ENCODE peak calls at places on chromosomes 6 and 20, in eight cellular contexts. One of them, this sample, is unnamed.

GRCh38 chr6:130931683-130932082 is 104.5 kb downstream of the SMLR1 start:
- DNase-seq in IMR-90: no peak
- DNase-seq in right cardiac atrium: no peak
- DNase-seq in aorta: no peak
- DNase-seq in astrocyte of the spinal cord: no peak
- DNase-seq in GM12865: no peak
- DNase-seq in H7: no peak
- DNase-seq in heart left ventricle: no peak
- DNase-seq in this sample: no peak

GRCh38 chr6:105642708-105643107 is 239.8 kb upstream of the PREP start:
- DNase-seq in astrocyte of the spinal cord: peak; percentile 7
- DNase-seq in right cardiac atrium: no peak
- DNase-seq in aorta: no peak
- DNase-seq in GM12865: no peak
- DNase-seq in heart left ventricle: no peak
- DNase-seq in IMR-90: peak; percentile 33
- DNase-seq in H7: no peak
- DNase-seq in this sample: peak; percentile 95

GRCh38 chr6:36590237-36590636 is 3.9 kb upstream of the SRSF3 start:
- DNase-seq in H7: peak; percentile 35
- DNase-seq in IMR-90: peak; percentile 86
- DNase-seq in GM12865: no peak
- DNase-seq in right cardiac atrium: no peak
- DNase-seq in aorta: no peak
- DNase-seq in astrocyte of the spinal cord: peak; percentile 75
- DNase-seq in heart left ventricle: no peak
- DNase-seq in this sample: peak; percentile 91

GRCh38 chr6:35589904-35590303 is 77.2 kb upstream of the TULP1 start:
- DNase-seq in H7: no peak
- DNase-seq in IMR-90: no peak
- DNase-seq in heart left ventricle: no peak
- DNase-seq in aorta: no peak
- DNase-seq in right cardiac atrium: no peak
- DNase-seq in GM12865: no peak
- DNase-seq in astrocyte of the spinal cord: no peak
- DNase-seq in this sample: no peak

GRCh38 chr6:20706293-20707165 is 172.3 kb downstream of the CDKAL1 start:
- DNase-seq in right cardiac atrium: no peak
- DNase-seq in astrocyte of the spinal cord: peak; percentile 52
- DNase-seq in H7: no peak
- DNase-seq in heart left ventricle: no peak
- DNase-seq in IMR-90: peak; percentile 73
- DNase-seq in aorta: no peak
- DNase-seq in GM12865: no peak
- DNase-seq in this sample: peak; percentile 51

GRCh38 chr6:72787521-72788031 is 165.7 kb downstream of the KCNQ5 start:
- DNase-seq in heart left ventricle: no peak
- DNase-seq in H7: peak; percentile 17
- DNase-seq in GM12865: no peak
- DNase-seq in right cardiac atrium: peak; percentile 15
- DNase-seq in astrocyte of the spinal cord: peak; percentile 69
- DNase-seq in IMR-90: peak; percentile 78
- DNase-seq in aorta: no peak
- DNase-seq in this sample: peak; percentile 99

GRCh38 chr6:158715330-158716311 is 65.8 kb downstream of the SYTL3 start:
- DNase-seq in IMR-90: no peak
- DNase-seq in GM12865: peak; percentile 83
- DNase-seq in H7: peak; percentile 35
- DNase-seq in right cardiac atrium: peak; percentile 49
- DNase-seq in heart left ventricle: no peak
- DNase-seq in aorta: peak; percentile 59
- DNase-seq in astrocyte of the spinal cord: no peak
- DNase-seq in this sample: no peak

GRCh38 chr6:107786179-107786578 is 37.9 kb downstream of the SCML4 start:
- DNase-seq in heart left ventricle: no peak
- DNase-seq in GM12865: no peak
- DNase-seq in IMR-90: no peak
- DNase-seq in right cardiac atrium: no peak
- DNase-seq in astrocyte of the spinal cord: no peak
- DNase-seq in H7: no peak
- DNase-seq in aorta: no peak
- DNase-seq in this sample: no peak

GRCh38 chr6:142014515-142014914 is 118.2 kb upstream of the GJE1 start:
- DNase-seq in heart left ventricle: no peak
- DNase-seq in H7: no peak
- DNase-seq in IMR-90: peak; percentile 93
- DNase-seq in aorta: peak; percentile 36
- DNase-seq in astrocyte of the spinal cord: peak; percentile 89
- DNase-seq in right cardiac atrium: no peak
- DNase-seq in GM12865: no peak
- DNase-seq in this sample: peak; percentile 91

GRCh38 chr6:68045193-68045592 is 589.9 kb upstream of the ADGRB3 start:
- DNase-seq in right cardiac atrium: no peak
- DNase-seq in heart left ventricle: no peak
- DNase-seq in aorta: no peak
- DNase-seq in IMR-90: no peak
- DNase-seq in astrocyte of the spinal cord: no peak
- DNase-seq in H7: no peak
- DNase-seq in GM12865: no peak
- DNase-seq in this sample: no peak

GRCh38 chr6:109854541-109855308 is 123.4 kb upstream of the GPR6 start:
- DNase-seq in astrocyte of the spinal cord: no peak
- DNase-seq in heart left ventricle: no peak
- DNase-seq in right cardiac atrium: no peak
- DNase-seq in GM12865: no peak
- DNase-seq in IMR-90: no peak
- DNase-seq in H7: peak; percentile 55
- DNase-seq in aorta: no peak
- DNase-seq in this sample: no peak

GRCh38 chr20:51021067-51022025 is 1.6 kb downstream of the KCNG1 start:
- DNase-seq in astrocyte of the spinal cord: peak; percentile 48
- DNase-seq in right cardiac atrium: no peak
- DNase-seq in GM12865: no peak
- DNase-seq in heart left ventricle: no peak
- DNase-seq in H7: peak; percentile 72
- DNase-seq in aorta: no peak
- DNase-seq in IMR-90: peak; percentile 61
- DNase-seq in this sample: peak; percentile 57

GRCh38 chr20:51023617-51024155 is 779 bp upstream of the KCNG1 start:
- DNase-seq in astrocyte of the spinal cord: no peak
- DNase-seq in right cardiac atrium: no peak
- DNase-seq in heart left ventricle: no peak
- DNase-seq in IMR-90: no peak
- DNase-seq in GM12865: no peak
- DNase-seq in aorta: no peak
- DNase-seq in H7: peak; percentile 71
- DNase-seq in this sample: no peak

GRCh38 chr20:51022803-51023616 is at the start of gene KCNG1:
- DNase-seq in H7: peak; percentile 97
- DNase-seq in aorta: peak; percentile 68
- DNase-seq in astrocyte of the spinal cord: peak; percentile 79
- DNase-seq in heart left ventricle: peak; percentile 58
- DNase-seq in right cardiac atrium: peak; percentile 79
- DNase-seq in GM12865: no peak
- DNase-seq in IMR-90: peak; percentile 75
- DNase-seq in this sample: peak; percentile 82

GRCh38 chr20:51020657-51021056 is 2.2 kb downstream of the KCNG1 start:
- DNase-seq in IMR-90: no peak
- DNase-seq in right cardiac atrium: no peak
- DNase-seq in heart left ventricle: no peak
- DNase-seq in GM12865: no peak
- DNase-seq in astrocyte of the spinal cord: no peak
- DNase-seq in H7: peak; percentile 63
- DNase-seq in aorta: no peak
- DNase-seq in this sample: no peak

GRCh38 chr20:51022227-51022802 is 592 bp downstream of the KCNG1 start:
- DNase-seq in aorta: no peak
- DNase-seq in IMR-90: no peak
- DNase-seq in astrocyte of the spinal cord: no peak
- DNase-seq in heart left ventricle: no peak
- DNase-seq in GM12865: no peak
- DNase-seq in H7: peak; percentile 79
- DNase-seq in right cardiac atrium: no peak
- DNase-seq in this sample: no peak
- H3K4me3 ChIP-seq in aorta: no peak overlapping the region
- H3K4me3 ChIP-seq in IMR-90: peak overlapping the region; percentile 76
- H3K4me3 ChIP-seq in astrocyte of the spinal cord: peak overlapping the region; percentile 78
- H3K4me3 ChIP-seq in heart left ventricle: peak overlapping the region; percentile 57
- H3K4me3 ChIP-seq in GM12865: no peak overlapping the region
- H3K4me3 ChIP-seq in H7: peak overlapping the region; percentile 89
- H3K4me3 ChIP-seq in right cardiac atrium: peak overlapping the region; percentile 34
- H3K4me3 ChIP-seq in this sample: peak overlapping the region; percentile 56

DNA sequence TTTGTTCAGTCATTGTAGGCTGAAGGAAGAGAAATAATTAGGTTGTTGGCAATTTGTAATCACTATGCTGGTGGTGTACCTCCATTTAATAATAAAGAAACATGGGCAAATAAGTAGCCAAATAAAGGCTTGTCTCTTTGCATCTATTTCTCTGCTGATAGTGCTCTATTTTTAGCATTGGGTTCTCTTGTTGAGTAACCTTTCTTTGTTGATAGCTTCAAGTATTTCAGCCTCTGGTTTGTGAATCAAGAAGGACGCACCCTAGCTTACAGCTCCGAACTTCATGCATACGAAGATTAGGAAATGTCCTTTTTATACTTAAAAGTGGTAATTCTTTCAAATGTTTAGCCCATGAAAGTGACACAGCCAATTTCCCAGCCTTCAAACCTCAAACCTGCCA is 2.6 kb downstream of the PPP1R14C start:
- DNase-seq in right cardiac atrium: no peak
- DNase-seq in GM12865: no peak
- DNase-seq in IMR-90: no peak
- DNase-seq in astrocyte of the spinal cord: no peak
- DNase-seq in aorta: no peak
- DNase-seq in H7: no peak
- DNase-seq in heart left ventricle: no peak
- DNase-seq in this sample: peak; percentile 61
- H3K4me3 ChIP-seq in right cardiac atrium: peak overlapping the region; percentile 80
- H3K4me3 ChIP-seq in GM12865: no peak overlapping the region
- H3K4me3 ChIP-seq in IMR-90: no peak overlapping the region
- H3K4me3 ChIP-seq in astrocyte of the spinal cord: no peak overlapping the region
- H3K4me3 ChIP-seq in aorta: no peak overlapping the region
- H3K4me3 ChIP-seq in H7: no peak overlapping the region
- H3K4me3 ChIP-seq in heart left ventricle: peak overlapping the region; percentile 74
- H3K4me3 ChIP-seq in this sample: peak overlapping the region; percentile 88

GRCh38 chr6:138569970-138570715 is 70.8 kb upstream of the NHSL1 start:
- DNase-seq in heart left ventricle: no peak
- DNase-seq in GM12865: no peak
- DNase-seq in aorta: no peak
- DNase-seq in IMR-90: peak; percentile 48
- DNase-seq in astrocyte of the spinal cord: peak; percentile 62
- DNase-seq in right cardiac atrium: no peak
- DNase-seq in H7: no peak
- DNase-seq in this sample: no peak
- H3K4me3 ChIP-seq in heart left ventricle: peak overlapping the region; percentile 61
- H3K4me3 ChIP-seq in GM12865: no peak overlapping the region
- H3K4me3 ChIP-seq in aorta: peak overlapping the region; percentile 36
- H3K4me3 ChIP-seq in IMR-90: peak overlapping the region; percentile 8
- H3K4me3 ChIP-seq in astrocyte of the spinal cord: peak overlapping the region; percentile 53
- H3K4me3 ChIP-seq in right cardiac atrium: peak overlapping the region; percentile 84
- H3K4me3 ChIP-seq in H7: no peak overlapping the region
- H3K4me3 ChIP-seq in this sample: no peak overlapping the region

DNA sequence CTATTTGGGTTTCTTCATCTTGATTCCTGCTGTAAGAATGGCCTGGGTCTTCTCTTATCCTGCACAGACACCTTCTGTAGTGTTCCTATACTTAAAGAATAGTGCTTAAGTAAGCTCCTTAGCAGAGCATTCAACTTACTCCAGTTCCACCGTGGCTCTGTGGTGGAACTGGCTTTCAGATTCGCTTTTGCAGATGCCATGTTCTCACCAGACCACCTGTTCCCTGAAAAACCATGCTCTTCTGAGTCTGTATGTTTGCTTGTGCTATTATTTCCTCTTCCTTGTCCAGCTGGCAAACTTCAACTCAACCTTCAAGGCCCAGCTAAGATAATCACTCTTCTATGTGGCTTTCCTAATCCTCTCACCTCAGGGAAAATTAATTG is 4.9 kb downstream of the ELMO2 start:
- DNase-seq in heart left ventricle: no peak
- DNase-seq in GM12865: peak; percentile 64
- DNase-seq in H7: no peak
- DNase-seq in aorta: no peak
- DNase-seq in IMR-90: no peak
- DNase-seq in astrocyte of the spinal cord: no peak
- DNase-seq in right cardiac atrium: no peak
- DNase-seq in this sample: no peak
- H3K4me3 ChIP-seq in heart left ventricle: no peak overlapping the region
- H3K4me3 ChIP-seq in GM12865: no peak overlapping the region
- H3K4me3 ChIP-seq in H7: no peak overlapping the region
- H3K4me3 ChIP-seq in aorta: no peak overlapping the region
- H3K4me3 ChIP-seq in IMR-90: no peak overlapping the region
- H3K4me3 ChIP-seq in astrocyte of the spinal cord: no peak overlapping the region
- H3K4me3 ChIP-seq in right cardiac atrium: no peak overlapping the region
- H3K4me3 ChIP-seq in this sample: no peak overlapping the region

DNA sequence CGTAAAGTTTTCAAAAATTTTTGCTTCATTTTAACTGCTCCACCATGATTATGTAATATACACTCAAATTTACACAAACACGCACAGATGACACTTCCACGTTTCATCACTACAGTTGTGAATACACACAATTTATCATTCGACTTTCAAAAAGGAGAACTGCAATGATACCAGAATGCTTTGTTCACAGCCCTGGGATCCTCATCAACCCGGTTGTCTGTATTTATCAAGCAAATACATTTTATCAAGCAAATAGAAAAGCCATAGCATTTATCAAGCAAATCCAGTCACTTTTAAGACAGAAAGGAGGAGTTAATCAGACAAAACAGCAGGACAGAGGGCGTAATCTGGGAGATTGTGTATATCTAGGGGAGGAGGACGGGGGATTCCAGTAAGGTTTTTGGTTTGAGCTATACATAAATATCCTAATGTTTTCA is 20.3 kb upstream of the ABT1 start:
- DNase-seq in GM12865: no peak
- DNase-seq in IMR-90: no peak
- DNase-seq in right cardiac atrium: no peak
- DNase-seq in astrocyte of the spinal cord: no peak
- DNase-seq in aorta: no peak
- DNase-seq in heart left ventricle: no peak
- DNase-seq in H7: no peak
- DNase-seq in this sample: no peak
- H3K4me3 ChIP-seq in GM12865: peak overlapping the region; percentile 69
- H3K4me3 ChIP-seq in IMR-90: peak overlapping the region; percentile 6
- H3K4me3 ChIP-seq in right cardiac atrium: peak overlapping the region; percentile 53
- H3K4me3 ChIP-seq in astrocyte of the spinal cord: peak overlapping the region; percentile 56
- H3K4me3 ChIP-seq in aorta: no peak overlapping the region
- H3K4me3 ChIP-seq in heart left ventricle: peak overlapping the region; percentile 44
- H3K4me3 ChIP-seq in H7: peak overlapping the region; percentile 61
- H3K4me3 ChIP-seq in this sample: peak overlapping the region; percentile 48

GRCh38 chr6:52304917-52305316 is 20.4 kb upstream of the MCM3 start:
- DNase-seq in IMR-90: peak; percentile 34
- DNase-seq in heart left ventricle: no peak
- DNase-seq in GM12865: peak; percentile 74
- DNase-seq in astrocyte of the spinal cord: peak; percentile 33
- DNase-seq in aorta: no peak
- DNase-seq in H7: no peak
- DNase-seq in right cardiac atrium: no peak
- DNase-seq in this sample: no peak
- H3K4me3 ChIP-seq in IMR-90: no peak overlapping the region
- H3K4me3 ChIP-seq in heart left ventricle: peak overlapping the region; percentile 6
- H3K4me3 ChIP-seq in GM12865: peak overlapping the region; percentile 28
- H3K4me3 ChIP-seq in astrocyte of the spinal cord: no peak overlapping the region
- H3K4me3 ChIP-seq in aorta: no peak overlapping the region
- H3K4me3 ChIP-seq in H7: no peak overlapping the region
- H3K4me3 ChIP-seq in right cardiac atrium: no peak overlapping the region
- H3K4me3 ChIP-seq in this sample: no peak overlapping the region

GRCh38 chr6:136439514-136440186 is 110.6 kb downstream of the MAP7 start:
- DNase-seq in right cardiac atrium: no peak
- DNase-seq in heart left ventricle: no peak
- DNase-seq in astrocyte of the spinal cord: no peak
- DNase-seq in H7: no peak
- DNase-seq in IMR-90: no peak
- DNase-seq in aorta: no peak
- DNase-seq in GM12865: no peak
- DNase-seq in this sample: peak; percentile 40
- H3K4me3 ChIP-seq in right cardiac atrium: no peak overlapping the region
- H3K4me3 ChIP-seq in heart left ventricle: no peak overlapping the region
- H3K4me3 ChIP-seq in astrocyte of the spinal cord: no peak overlapping the region
- H3K4me3 ChIP-seq in H7: no peak overlapping the region
- H3K4me3 ChIP-seq in IMR-90: no peak overlapping the region
- H3K4me3 ChIP-seq in aorta: no peak overlapping the region
- H3K4me3 ChIP-seq in GM12865: no peak overlapping the region
- H3K4me3 ChIP-seq in this sample: no peak overlapping the region